ENCODE peak calls at places on chromosomes 2 and 18, in nine cellular contexts. One of them, this sample, is unnamed.

GRCh38 chr2:15223887-15224286 is 337.2 kb downstream of the NBAS start:
- DNase-seq in HT1080: peak; percentile 76
- DNase-seq in KG1: no peak
- DNase-seq in NCI-H2081: no peak
- DNase-seq in Panc1: no peak
- DNase-seq in left ventricle myocardium superior: no peak
- DNase-seq in stimulated activated naive CD4-positive, alpha-beta T cell: no peak
- DNase-seq in AG04450: peak; percentile 42
- DNase-seq in NCI-H1105: no peak
- DNase-seq in this sample: peak; percentile 22

GRCh38 chr2:161160226-161161073 is at the start of gene TANK:
- DNase-seq in HT1080: peak; percentile 92
- DNase-seq in KG1: peak; percentile 81
- DNase-seq in NCI-H2081: peak; percentile 90
- DNase-seq in Panc1: peak; percentile 85
- DNase-seq in left ventricle myocardium superior: peak; percentile 93
- DNase-seq in stimulated activated naive CD4-positive, alpha-beta T cell: peak; percentile 83
- DNase-seq in AG04450: peak; percentile 93
- DNase-seq in NCI-H1105: peak; percentile 93
- DNase-seq in this sample: peak; percentile 89

GRCh38 chr2:240960963-240961876 is 37.2 kb upstream of the SNED1 start:
- DNase-seq in HT1080: no peak
- DNase-seq in KG1: no peak
- DNase-seq in NCI-H2081: no peak
- DNase-seq in Panc1: no peak
- DNase-seq in left ventricle myocardium superior: peak; percentile 28
- DNase-seq in stimulated activated naive CD4-positive, alpha-beta T cell: no peak
- DNase-seq in AG04450: no peak
- DNase-seq in NCI-H1105: no peak
- DNase-seq in this sample: no peak

GRCh38 chr2:288743-289361 is 961 bp upstream of the ALKAL2 start:
- DNase-seq in HT1080: no peak
- DNase-seq in KG1: no peak
- DNase-seq in NCI-H2081: no peak
- DNase-seq in Panc1: no peak
- DNase-seq in left ventricle myocardium superior: no peak
- DNase-seq in stimulated activated naive CD4-positive, alpha-beta T cell: no peak
- DNase-seq in AG04450: no peak
- DNase-seq in NCI-H1105: no peak
- DNase-seq in this sample: no peak

GRCh38 chr18:34592961-34593382 is 117.1 kb upstream of the DTNA start:
- DNase-seq in HT1080: peak; percentile 35
- DNase-seq in KG1: no peak
- DNase-seq in NCI-H2081: no peak
- DNase-seq in Panc1: no peak
- DNase-seq in left ventricle myocardium superior: peak; percentile 69
- DNase-seq in stimulated activated naive CD4-positive, alpha-beta T cell: no peak
- DNase-seq in AG04450: peak; percentile 16
- DNase-seq in NCI-H1105: no peak
- DNase-seq in this sample: no peak

GRCh38 chr2:147006724-147007123 is 838.1 kb upstream of the ACVR2A start:
- DNase-seq in HT1080: no peak
- DNase-seq in KG1: no peak
- DNase-seq in NCI-H2081: no peak
- DNase-seq in Panc1: no peak
- DNase-seq in left ventricle myocardium superior: no peak
- DNase-seq in stimulated activated naive CD4-positive, alpha-beta T cell: no peak
- DNase-seq in AG04450: no peak
- DNase-seq in NCI-H1105: no peak
- DNase-seq in this sample: no peak

GRCh38 chr18:60804412-60804811 is 431.8 kb upstream of the MC4R start:
- DNase-seq in HT1080: no peak
- DNase-seq in KG1: no peak
- DNase-seq in NCI-H2081: no peak
- DNase-seq in Panc1: no peak
- DNase-seq in left ventricle myocardium superior: no peak
- DNase-seq in stimulated activated naive CD4-positive, alpha-beta T cell: no peak
- DNase-seq in AG04450: no peak
- DNase-seq in NCI-H1105: no peak
- DNase-seq in this sample: no peak

GRCh38 chr18:26103579-26103978 is 13.2 kb upstream of the SS18 start:
- DNase-seq in HT1080: peak; percentile 11
- DNase-seq in KG1: no peak
- DNase-seq in NCI-H2081: no peak
- DNase-seq in Panc1: no peak
- DNase-seq in left ventricle myocardium superior: no peak
- DNase-seq in stimulated activated naive CD4-positive, alpha-beta T cell: no peak
- DNase-seq in AG04450: no peak
- DNase-seq in NCI-H1105: no peak
- DNase-seq in this sample: no peak

GRCh38 chr2:1371066-1371465 is 42.2 kb upstream of the TPO start:
- DNase-seq in HT1080: no peak
- DNase-seq in KG1: no peak
- DNase-seq in NCI-H2081: no peak
- DNase-seq in Panc1: no peak
- DNase-seq in left ventricle myocardium superior: no peak
- DNase-seq in stimulated activated naive CD4-positive, alpha-beta T cell: no peak
- DNase-seq in AG04450: no peak
- DNase-seq in NCI-H1105: no peak
- DNase-seq in this sample: no peak

GRCh38 chr2:240429872-240430491 is 5.5 kb upstream of the GPC1 start:
- DNase-seq in HT1080: no peak
- DNase-seq in KG1: no peak
- DNase-seq in NCI-H2081: no peak
- DNase-seq in Panc1: no peak
- DNase-seq in left ventricle myocardium superior: peak; percentile 15
- DNase-seq in stimulated activated naive CD4-positive, alpha-beta T cell: no peak
- DNase-seq in AG04450: no peak
- DNase-seq in NCI-H1105: no peak
- DNase-seq in this sample: no peak

GRCh38 chr2:152581360-152581759 is 135.9 kb downstream of the PRPF40A start:
- DNase-seq in HT1080: no peak
- DNase-seq in KG1: no peak
- DNase-seq in NCI-H2081: no peak
- DNase-seq in Panc1: no peak
- DNase-seq in left ventricle myocardium superior: no peak
- DNase-seq in stimulated activated naive CD4-positive, alpha-beta T cell: no peak
- DNase-seq in AG04450: no peak
- DNase-seq in NCI-H1105: no peak
- DNase-seq in this sample: no peak

GRCh38 chr2:128291844-128292598 is 26.6 kb downstream of the HS6ST1 start:
- DNase-seq in HT1080: no peak
- DNase-seq in KG1: no peak
- DNase-seq in NCI-H2081: no peak
- DNase-seq in Panc1: no peak
- DNase-seq in left ventricle myocardium superior: peak; percentile 12
- DNase-seq in stimulated activated naive CD4-positive, alpha-beta T cell: no peak
- DNase-seq in AG04450: no peak
- DNase-seq in NCI-H1105: no peak
- DNase-seq in this sample: no peak

GRCh38 chr2:10078704-10079191 is 1.5 kb downstream of the CYS1 start:
- DNase-seq in HT1080: no peak
- DNase-seq in KG1: no peak
- DNase-seq in NCI-H2081: no peak
- DNase-seq in Panc1: no peak
- DNase-seq in left ventricle myocardium superior: no peak
- DNase-seq in stimulated activated naive CD4-positive, alpha-beta T cell: no peak
- DNase-seq in AG04450: no peak
- DNase-seq in NCI-H1105: no peak
- DNase-seq in this sample: no peak

GRCh38 chr18:46660955-46661749 is 4.1 kb upstream of the LOXHD1 start:
- DNase-seq in HT1080: no peak
- DNase-seq in KG1: no peak
- DNase-seq in NCI-H2081: no peak
- DNase-seq in Panc1: no peak
- DNase-seq in left ventricle myocardium superior: no peak
- DNase-seq in stimulated activated naive CD4-positive, alpha-beta T cell: no peak
- DNase-seq in AG04450: no peak
- DNase-seq in NCI-H1105: no peak
- DNase-seq in this sample: no peak

GRCh38 chr2:23664069-23664788 is 262.7 kb downstream of the ATAD2B start:
- DNase-seq in HT1080: no peak
- DNase-seq in KG1: no peak
- DNase-seq in NCI-H2081: no peak
- DNase-seq in Panc1: no peak
- DNase-seq in left ventricle myocardium superior: no peak
- DNase-seq in stimulated activated naive CD4-positive, alpha-beta T cell: no peak
- DNase-seq in AG04450: no peak
- DNase-seq in NCI-H1105: no peak
- DNase-seq in this sample: no peak

GRCh38 chr2:204321027-204321800 is 224.1 kb upstream of the PARD3B start:
- DNase-seq in HT1080: no peak
- DNase-seq in KG1: no peak
- DNase-seq in NCI-H2081: no peak
- DNase-seq in Panc1: no peak
- DNase-seq in left ventricle myocardium superior: no peak
- DNase-seq in stimulated activated naive CD4-positive, alpha-beta T cell: no peak
- DNase-seq in AG04450: no peak
- DNase-seq in NCI-H1105: no peak
- DNase-seq in this sample: no peak

GRCh38 chr2:28393115-28393836 is 618 bp downstream of the FOSL2 start:
- DNase-seq in HT1080: peak; percentile 60
- DNase-seq in KG1: no peak
- DNase-seq in NCI-H2081: peak; percentile 28
- DNase-seq in Panc1: no peak
- DNase-seq in left ventricle myocardium superior: peak; percentile 84
- DNase-seq in stimulated activated naive CD4-positive, alpha-beta T cell: no peak
- DNase-seq in AG04450: no peak
- DNase-seq in NCI-H1105: peak; percentile 9
- DNase-seq in this sample: no peak

This sample was measured in Caki2.